ENCODE peak calls at places on chromosomes 1 and 21, in nine cellular contexts. T, J, G, V, F, K, R, I and O are unnamed samples.

GRCh38 chr1:169117599-169117998 is 11.1 kb downstream of the ATP1B1 start:
- DNase-seq in T (no peak), J (no peak), G (no peak), V (no peak), F (no peak), K (no peak), R (no peak), I (no peak), O (no peak)

GRCh38 chr1:241825581-241825980 is 22.4 kb upstream of the EXO1 start:
- DNase-seq in T (peak), J (no peak), G (no peak), V (no peak), F (no peak), K (no peak), R (no peak), I (no peak), O (no peak)

GRCh38 chr1:97340951-97341350 is 579.9 kb downstream of the DPYD start:
- DNase-seq in T (peak), J (no peak), G (no peak), V (no peak), F (no peak), K (no peak), R (no peak), I (no peak), O (no peak)

GRCh38 chr1:241934181-241934815 is 23.3 kb upstream of the BECN2 start:
- DNase-seq in T (peak), J (no peak), G (no peak), V (peak), F (no peak), K (no peak), R (no peak), I (no peak), O (no peak)

GRCh38 chr1:29579821-29580425 is 343.6 kb downstream of the PTPRU start:
- DNase-seq in T (peak), J (no peak), G (no peak), V (no peak), F (no peak), K (no peak), R (no peak), I (no peak), O (no peak)

GRCh38 chr1:109299087-109299983 is 7.5 kb downstream of the MYBPHL start:
- DNase-seq in T (peak), J (no peak), G (no peak), V (no peak), F (no peak), K (no peak), R (no peak), I (no peak), O (no peak)

GRCh38 chr1:12556368-12556930 is 61.6 kb downstream of the DHRS3 start:
- DNase-seq in T (peak), J (no peak), G (no peak), V (peak), F (no peak), K (no peak), R (no peak), I (no peak), O (no peak)

GRCh38 chr1:207077470-207078377 is 10.9 kb upstream of the C4BPB start:
- DNase-seq in T (peak), J (peak), G (peak), V (peak), F (peak), K (peak), R (peak), I (peak), O (no peak)

GRCh38 chr21:27831821-27832569 is 865.1 kb upstream of the ADAMTS5 start:
- DNase-seq in T (peak), J (no peak), G (no peak), V (no peak), F (no peak), K (no peak), R (no peak), I (no peak), O (no peak)

GRCh38 chr1:39958801-39959200 is 3.9 kb downstream of the MFSD2A start:
- DNase-seq in T (no peak), J (no peak), G (no peak), V (no peak), F (no peak), K (no peak), R (no peak), I (no peak), O (no peak)

GRCh38 chr1:233884461-233885151 is 19.9 kb upstream of the SLC35F3 start:
- DNase-seq in T (peak), J (no peak), G (no peak), V (no peak), F (no peak), K (no peak), R (no peak), I (no peak), O (no peak)

GRCh38 chr1:156502749-156503671 is 2.4 kb upstream of the MEF2D start:
- DNase-seq in T (peak), J (no peak), G (peak), V (no peak), F (no peak), K (no peak), R (no peak), I (no peak), O (no peak)

GRCh38 chr1:201145132-201145531 is 9.1 kb downstream of the TMEM9 start:
- DNase-seq in T (no peak), J (no peak), G (no peak), V (no peak), F (no peak), K (no peak), R (no peak), I (no peak), O (no peak)

GRCh38 chr1:20682571-20683236 is 21.5 kb upstream of the DDOST start:
- DNase-seq in T (no peak), J (no peak), G (no peak), V (no peak), F (no peak), K (no peak), R (no peak), I (no peak), O (no peak)

GRCh38 chr21:28991861-28992525 is 684 bp downstream of the LTN1 start:
- DNase-seq in T (no peak), J (no peak), G (no peak), V (peak), F (peak), K (no peak), R (no peak), I (no peak), O (no peak)